ENCODE peak calls at places on chromosomes 3 and 15, in four cellular contexts. One of them, this sample, is unnamed.

GRCh38 chr15:58865420-58865880 is 68.0 kb downstream of the SLTM start:
- DNase-seq in mammary epithelial cell: no peak
- DNase-seq in brain microvascular endothelial cell: no peak
- DNase-seq in tibial nerve: no peak
- DNase-seq in this sample: peak

GRCh38 chr3:157248590-157249425 is 88.9 kb upstream of the CCNL1 start:
- DNase-seq in mammary epithelial cell: peak
- DNase-seq in brain microvascular endothelial cell: peak
- DNase-seq in tibial nerve: no peak
- DNase-seq in this sample: peak

GRCh38 chr3:148932976-148933375 is 58.4 kb upstream of the GYG1 start:
- DNase-seq in tibial nerve: no peak
- DNase-seq in brain microvascular endothelial cell: no peak
- DNase-seq in mammary epithelial cell: no peak
- DNase-seq in this sample: no peak

GRCh38 chr15:55802600-55803376 is 59.8 kb upstream of the PRTG start:
- DNase-seq in mammary epithelial cell: no peak
- DNase-seq in tibial nerve: no peak
- DNase-seq in brain microvascular endothelial cell: no peak
- DNase-seq in this sample: no peak

GRCh38 chr15:63203451-63204090 is 14.2 kb downstream of the RAB8B start:
- DNase-seq in brain microvascular endothelial cell: peak
- DNase-seq in tibial nerve: no peak
- DNase-seq in mammary epithelial cell: no peak
- DNase-seq in this sample: peak

GRCh38 chr3:159174715-159175390 is 373.0 kb downstream of the MFSD1 start:
- DNase-seq in mammary epithelial cell: peak
- DNase-seq in brain microvascular endothelial cell: no peak
- DNase-seq in tibial nerve: no peak
- DNase-seq in this sample: no peak

GRCh38 chr3:52986049-52986448 is 59.8 kb downstream of the SFMBT1 start:
- DNase-seq in brain microvascular endothelial cell: peak
- DNase-seq in tibial nerve: no peak
- DNase-seq in mammary epithelial cell: peak
- DNase-seq in this sample: peak

GRCh38 chr3:116852801-116853200 is 143.2 kb downstream of the TUSC7 start:
- DNase-seq in mammary epithelial cell: no peak
- DNase-seq in tibial nerve: no peak
- DNase-seq in brain microvascular endothelial cell: no peak
- DNase-seq in this sample: no peak

GRCh38 chr15:37102315-37103021 is 2.1 kb upstream of the MEIS2 start:
- DNase-seq in mammary epithelial cell: no peak
- DNase-seq in brain microvascular endothelial cell: no peak
- DNase-seq in tibial nerve: no peak
- DNase-seq in this sample: peak

GRCh38 chr3:86865506-86865905 is 125.4 kb downstream of the VGLL3 start:
- DNase-seq in brain microvascular endothelial cell: no peak
- DNase-seq in tibial nerve: no peak
- DNase-seq in mammary epithelial cell: no peak
- DNase-seq in this sample: peak

GRCh38 chr3:16697437-16698258 is 92.4 kb upstream of the DAZL start:
- DNase-seq in mammary epithelial cell: no peak
- DNase-seq in brain microvascular endothelial cell: no peak
- DNase-seq in tibial nerve: no peak
- DNase-seq in this sample: peak

GRCh38 chr3:13165576-13165975 is 92.3 kb upstream of the IQSEC1 start:
- DNase-seq in brain microvascular endothelial cell: no peak
- DNase-seq in mammary epithelial cell: no peak
- DNase-seq in tibial nerve: no peak
- DNase-seq in this sample: no peak

GRCh38 chr3:196662033-196662432 is 22.5 kb downstream of the NRROS start:
- DNase-seq in brain microvascular endothelial cell: no peak
- DNase-seq in mammary epithelial cell: no peak
- DNase-seq in tibial nerve: no peak
- DNase-seq in this sample: no peak

GRCh38 chr15:52624262-52624661 is 54.9 kb downstream of the ATOSA start:
- DNase-seq in tibial nerve: no peak
- DNase-seq in mammary epithelial cell: no peak
- DNase-seq in brain microvascular endothelial cell: no peak
- DNase-seq in this sample: no peak
- H3K27ac ChIP-seq in tibial nerve: peak
- H3K27ac ChIP-seq in mammary epithelial cell: no peak
- H3K27ac ChIP-seq in brain microvascular endothelial cell: no peak
- H3K27ac ChIP-seq in this sample: no peak

DNA sequence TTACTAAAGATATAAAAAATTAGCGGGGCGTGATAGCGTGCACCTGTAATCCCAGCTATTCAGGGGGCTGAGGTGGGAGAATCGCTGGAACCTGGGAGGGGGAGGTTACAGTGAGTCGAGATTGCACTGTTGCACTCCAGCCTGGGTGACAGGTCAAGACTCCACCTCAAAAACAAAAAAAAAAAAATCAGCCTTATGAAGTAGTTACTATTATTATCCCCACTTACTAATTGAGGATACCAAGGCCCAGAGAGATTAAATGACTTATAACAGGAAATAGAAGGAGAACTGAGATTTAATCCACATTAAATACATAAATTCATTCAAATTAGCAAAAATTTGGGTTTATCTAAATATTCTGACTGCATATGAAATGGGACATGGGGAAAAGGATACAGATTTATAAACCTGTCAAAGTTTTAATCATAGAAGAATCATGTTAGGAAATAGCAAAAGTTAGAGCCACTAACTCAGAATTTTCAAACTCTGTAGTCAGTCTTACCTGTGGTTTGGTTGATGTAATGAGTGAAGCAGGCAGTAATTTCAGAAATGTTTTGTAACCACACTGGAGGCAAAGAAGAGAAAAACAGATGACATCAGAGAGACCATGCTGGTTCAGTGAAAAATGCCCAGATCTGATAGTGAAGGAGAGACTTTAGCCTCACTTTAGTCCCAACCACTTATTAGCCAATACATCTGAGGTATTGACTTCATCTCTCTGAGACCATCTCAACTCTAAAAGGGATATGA is 25.0 kb upstream of the ACAP2 start:
- DNase-seq in mammary epithelial cell: peak
- DNase-seq in tibial nerve: no peak
- DNase-seq in brain microvascular endothelial cell: peak
- DNase-seq in this sample: peak
- H3K27ac ChIP-seq in mammary epithelial cell: no peak
- H3K27ac ChIP-seq in tibial nerve: no peak
- H3K27ac ChIP-seq in brain microvascular endothelial cell: no peak
- H3K27ac ChIP-seq in this sample: no peak

GRCh38 chr15:71296032-71296686 is 180.9 kb downstream of the THSD4 start:
- DNase-seq in brain microvascular endothelial cell: peak
- DNase-seq in tibial nerve: no peak
- DNase-seq in mammary epithelial cell: peak
- DNase-seq in this sample: peak

GRCh38 chr15:71294636-71295241 is 179.5 kb downstream of the THSD4 start:
- DNase-seq in brain microvascular endothelial cell: peak
- DNase-seq in tibial nerve: no peak
- DNase-seq in mammary epithelial cell: peak
- DNase-seq in this sample: peak

GRCh38 chr15:71291723-71292122 is 176.5 kb downstream of the THSD4 start:
- DNase-seq in brain microvascular endothelial cell: no peak
- DNase-seq in mammary epithelial cell: no peak
- DNase-seq in tibial nerve: no peak
- DNase-seq in this sample: no peak

GRCh38 chr15:71294251-71294635 is 179.0 kb downstream of the THSD4 start:
- DNase-seq in brain microvascular endothelial cell: no peak
- DNase-seq in tibial nerve: no peak
- DNase-seq in mammary epithelial cell: no peak
- DNase-seq in this sample: no peak

GRCh38 chr15:71295242-71296031 is 180.2 kb downstream of the THSD4 start:
- DNase-seq in brain microvascular endothelial cell: peak
- DNase-seq in tibial nerve: no peak
- DNase-seq in mammary epithelial cell: peak
- DNase-seq in this sample: peak
- H3K27ac ChIP-seq in brain microvascular endothelial cell: peak
- H3K27ac ChIP-seq in tibial nerve: peak
- H3K27ac ChIP-seq in mammary epithelial cell: peak
- H3K27ac ChIP-seq in this sample: peak

GRCh38 chr3:11610700-11611099 is 33.0 kb downstream of the VGLL4 start:
- DNase-seq in mammary epithelial cell: no peak
- DNase-seq in tibial nerve: no peak
- DNase-seq in brain microvascular endothelial cell: no peak
- DNase-seq in this sample: no peak

GRCh38 chr3:11613319-11613718 is 30.4 kb downstream of the VGLL4 start:
- DNase-seq in brain microvascular endothelial cell: no peak
- DNase-seq in tibial nerve: no peak
- DNase-seq in mammary epithelial cell: no peak
- DNase-seq in this sample: peak

GRCh38 chr3:11613851-11614491 is 29.7 kb downstream of the VGLL4 start:
- DNase-seq in mammary epithelial cell: no peak
- DNase-seq in brain microvascular endothelial cell: no peak
- DNase-seq in tibial nerve: no peak
- DNase-seq in this sample: peak

GRCh38 chr3:11611271-11611893 is 32.3 kb downstream of the VGLL4 start:
- DNase-seq in mammary epithelial cell: no peak
- DNase-seq in tibial nerve: no peak
- DNase-seq in brain microvascular endothelial cell: no peak
- DNase-seq in this sample: no peak

DNA sequence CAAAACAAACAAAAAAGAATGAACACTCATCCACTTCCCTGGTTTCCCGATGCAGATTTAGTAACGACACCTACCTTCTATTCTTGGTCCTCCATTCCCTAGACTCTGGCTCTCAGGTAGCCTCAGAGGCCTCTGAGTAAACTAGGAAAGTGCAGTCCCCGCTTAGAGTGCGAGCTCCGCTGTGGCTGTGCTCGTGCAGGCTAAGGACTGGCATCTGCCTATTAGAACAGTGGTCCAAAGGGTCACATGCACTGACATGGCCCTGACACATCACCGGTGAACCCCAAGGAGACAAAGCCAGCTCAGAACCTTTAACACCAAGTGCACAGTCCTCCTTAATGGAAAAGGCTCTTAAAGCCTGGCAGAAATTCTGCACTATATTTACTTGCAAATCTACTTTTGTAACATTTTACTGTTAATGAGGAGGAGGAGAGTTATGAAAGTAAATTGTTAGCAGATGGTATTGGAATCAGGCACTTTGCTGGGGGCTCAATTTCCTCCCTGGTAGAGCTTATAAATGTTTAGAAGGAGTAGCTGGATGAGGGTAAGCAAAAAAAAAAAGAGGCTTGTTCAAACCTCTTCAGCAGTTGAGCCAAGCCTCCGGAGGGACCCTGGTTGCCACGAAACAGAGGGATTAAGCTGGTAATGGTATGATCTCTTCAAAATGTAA is 31.1 kb downstream of the VGLL4 start:
- DNase-seq in tibial nerve: no peak
- DNase-seq in brain microvascular endothelial cell: no peak
- DNase-seq in mammary epithelial cell: no peak
- DNase-seq in this sample: peak
- H3K27ac ChIP-seq in tibial nerve: peak
- H3K27ac ChIP-seq in brain microvascular endothelial cell: no peak
- H3K27ac ChIP-seq in mammary epithelial cell: no peak
- H3K27ac ChIP-seq in this sample: peak

GRCh38 chr3:113436794-113437193 is 4.5 kb downstream of the CFAP44 start:
- DNase-seq in mammary epithelial cell: peak
- DNase-seq in brain microvascular endothelial cell: peak
- DNase-seq in tibial nerve: no peak
- DNase-seq in this sample: peak

GRCh38 chr3:113441051-113441770 is at the start of gene CFAP44:
- DNase-seq in brain microvascular endothelial cell: peak
- DNase-seq in tibial nerve: peak
- DNase-seq in mammary epithelial cell: peak
- DNase-seq in this sample: peak

GRCh38 chr3:113438224-113438623 is 3.1 kb downstream of the CFAP44 start:
- DNase-seq in mammary epithelial cell: no peak
- DNase-seq in brain microvascular endothelial cell: no peak
- DNase-seq in tibial nerve: no peak
- DNase-seq in this sample: peak

GRCh38 chr3:113439576-113439975 is 1.7 kb downstream of the CFAP44 start:
- DNase-seq in mammary epithelial cell: peak
- DNase-seq in tibial nerve: no peak
- DNase-seq in brain microvascular endothelial cell: no peak
- DNase-seq in this sample: peak
- H3K27ac ChIP-seq in mammary epithelial cell: no peak
- H3K27ac ChIP-seq in tibial nerve: no peak
- H3K27ac ChIP-seq in brain microvascular endothelial cell: no peak
- H3K27ac ChIP-seq in this sample: no peak

This sample was measured in GM23248.